ENCODE peak calls at places on chromosomes 4 and X, in seven cellular contexts. I is uterus; M is H9; L is brain microvascular endothelial cell; H is heart left ventricle; C is CD8-positive, alpha-beta T cell; P is body of pancreas. X is an unnamed sample.

GRCh38 chr4:2484993-2485392 is 16.1 kb downstream of the RNF4 start:
- DNase-seq in I (peak; percentile 24), M (no peak), L (no peak), H (peak; percentile 89), C (peak; percentile 53), P (peak; percentile 44), X (peak; percentile 60)

GRCh38 chr4:118682928-118683327 is 2.3 kb upstream of the METTL14 start:
- DNase-seq in I (no peak), M (no peak), L (no peak), H (no peak), C (no peak), P (no peak), X (peak; percentile 50)

GRCh38 chr4:8709729-8710360 is 117.3 kb downstream of the CPZ start:
- DNase-seq in I (peak; percentile 6), M (peak; percentile 26), L (no peak), H (no peak), C (no peak), P (peak; percentile 3), X (peak; percentile 46)

GRCh38 chrX:17435476-17435875 is 60.5 kb downstream of the NHS start:
- DNase-seq in I (no peak), M (no peak), L (no peak), H (no peak), C (no peak), P (no peak), X (no peak)

GRCh38 chr4:18390655-18391369 is 369.3 kb upstream of the LCORL start:
- DNase-seq in I (no peak), M (no peak), L (no peak), H (no peak), C (no peak), P (no peak), X (no peak)

GRCh38 chr4:122003335-122003734 is 51.5 kb upstream of the TRPC3 start:
- DNase-seq in I (no peak), M (peak; percentile 82), L (peak; percentile 22), H (no peak), C (peak; percentile 2), P (no peak), X (peak; percentile 86)

GRCh38 chrX:13721819-13722527 is 12.4 kb downstream of the TRAPPC2 start:
- DNase-seq in I (no peak), M (no peak), L (peak; percentile 25), H (no peak), C (no peak), P (no peak), X (no peak)

GRCh38 chr4:181106410-181106809 is 1136.8 kb upstream of the TENM3 start:
- DNase-seq in I (no peak), M (no peak), L (no peak), H (no peak), C (no peak), P (no peak), X (no peak)

GRCh38 chr4:184444953-184445309 is 29.4 kb downstream of the IRF2 start:
- DNase-seq in I (no peak), M (no peak), L (no peak), H (no peak), C (peak; percentile 11), P (no peak), X (no peak)

GRCh38 chr4:30802622-30803323 is 82.6 kb downstream of the PCDH7 start:
- DNase-seq in I (no peak), M (no peak), L (no peak), H (peak; percentile 23), C (no peak), P (no peak), X (no peak)

GRCh38 chrX:72676465-72676864 is 37.6 kb downstream of the PHKA1 start:
- DNase-seq in I (no peak), M (no peak), L (no peak), H (no peak), C (no peak), P (no peak), X (no peak)

GRCh38 chr4:139214039-139214534 is 37.1 kb upstream of the ELF2 start:
- DNase-seq in I (no peak), M (peak; percentile 81), L (no peak), H (peak; percentile 72), C (no peak), P (peak; percentile 59), X (peak; percentile 81)

GRCh38 chr4:179695175-179695574 is 2252.9 kb upstream of the AGA start:
- DNase-seq in I (no peak), M (no peak), L (peak; percentile 80), H (no peak), C (no peak), P (no peak), X (no peak)

GRCh38 chr4:76204936-76205335 is 8.7 kb downstream of the SCARB2 start:
- DNase-seq in I (no peak), M (no peak), L (no peak), H (no peak), C (no peak), P (no peak), X (no peak)

GRCh38 chrX:76555816-76556215 is 128.3 kb downstream of the MAGEE1 start:
- DNase-seq in I (no peak), M (peak; percentile 51), L (peak; percentile 36), H (no peak), C (no peak), P (no peak), X (peak; percentile 81)

GRCh38 chr4:129526812-129527211 is 430.9 kb downstream of the C4orf33 start:
- DNase-seq in I (no peak), M (no peak), L (no peak), H (no peak), C (no peak), P (no peak), X (no peak)

GRCh38 chr4:162497564-162498167 is 333.9 kb upstream of the FSTL5 start:
- DNase-seq in I (no peak), M (no peak), L (peak; percentile 5), H (no peak), C (no peak), P (no peak), X (no peak)

GRCh38 chrX:72280210-72280882 is 3.3 kb upstream of the RPS4X start:
- DNase-seq in I (no peak), M (no peak), L (no peak), H (no peak), C (no peak), P (no peak), X (no peak)

GRCh38 chrX:119410027-119410819 is 11.1 kb downstream of the SLC25A43 start:
- DNase-seq in I (peak; percentile 58), M (no peak), L (peak; percentile 65), H (no peak), C (no peak), P (peak; percentile 58), X (peak; percentile 55)

GRCh38 chr4:127732623-127733199 is 2.5 kb downstream of the SLC25A31 start:
- DNase-seq in I (no peak), M (no peak), L (peak; percentile 31), H (no peak), C (no peak), P (no peak), X (no peak)

GRCh38 chrX:25020391-25021131 is 4.8 kb upstream of the ARX start:
- DNase-seq in I (no peak), M (peak; percentile 83), L (no peak), H (peak; percentile 17), C (peak; percentile 9), P (no peak), X (peak; percentile 94)
- TF ChIP-seq CTCF in I (no peak), M (peak; percentile 100), L (peak; percentile 67), H (no peak), C (peak; percentile 35), P (peak; percentile 27), X (peak; percentile 100)

DNA sequence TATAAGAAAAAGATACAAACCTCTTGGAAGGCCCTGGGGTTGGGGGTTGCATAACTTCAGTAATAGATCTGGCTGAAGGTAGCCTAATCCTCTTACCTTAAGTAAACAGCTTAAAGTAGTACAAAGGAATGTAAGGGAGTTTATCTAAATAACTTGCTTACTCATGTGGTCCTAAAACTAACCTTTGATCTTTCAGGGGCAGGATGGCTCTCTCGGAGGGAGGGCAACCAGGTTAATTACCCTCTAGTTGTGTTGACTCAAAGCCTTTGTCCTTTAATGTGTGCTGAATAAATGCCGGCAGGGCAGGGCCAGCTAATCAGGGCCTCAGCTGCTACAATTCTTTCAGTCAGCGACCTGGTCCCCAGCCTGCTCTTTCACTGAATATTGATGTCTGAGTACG is 822.0 kb upstream of the SLIT2 start:
- DNase-seq in I (no peak), M (peak; percentile 60), L (no peak), H (no peak), C (no peak), P (no peak), X (peak; percentile 81)
- H3K27me3 ChIP-seq in I (no peaks in the 10 kb centered on the region), M (peaks cover 30% of the 10 kb centered on the region), L (no peaks in the 10 kb centered on the region), H (no peaks in the 10 kb centered on the region), C (no peaks in the 10 kb centered on the region), P (no peaks in the 10 kb centered on the region), X (no peaks in the 10 kb centered on the region)

GRCh38 chr4:10186228-10187214 is 69.9 kb upstream of the WDR1 start:
- DNase-seq in I (no peak), M (no peak), L (no peak), H (no peak), C (no peak), P (no peak), X (no peak)
- TF ChIP-seq CTCF in I (no peak), M (peak; percentile 43), L (peak; percentile 14), H (peak; percentile 5), C (no peak), P (no peak), X (peak; percentile 64)

GRCh38 chr4:1058198-1058996 is 47.0 kb downstream of the FGFRL1 start:
- DNase-seq in I (no peak), M (peak; percentile 26), L (no peak), H (peak; percentile 60), C (no peak), P (no peak), X (peak; percentile 63)
- H3K27me3 ChIP-seq in I (no peaks in the 10 kb centered on the region), M (no peaks in the 10 kb centered on the region), L (peaks cover 47% of the 10 kb centered on the region), H (peaks cover 26% of the 10 kb centered on the region), C (no peaks in the 10 kb centered on the region), P (no peaks in the 10 kb centered on the region), X (peaks cover 87% of the 10 kb centered on the region)

GRCh38 chrX:37690123-37690522 is 4.5 kb downstream of the XK start:
- DNase-seq in I (no peak), M (no peak), L (no peak), H (no peak), C (no peak), P (no peak), X (no peak)

GRCh38 chrX:37686979-37687378 is 1.4 kb downstream of the XK start:
- DNase-seq in I (no peak), M (no peak), L (no peak), H (no peak), C (no peak), P (no peak), X (no peak)

GRCh38 chrX:37697169-37697760 is 11.7 kb downstream of the XK start:
- DNase-seq in I (no peak), M (no peak), L (peak; percentile 50), H (no peak), C (no peak), P (peak; percentile 30), X (no peak)

GRCh38 chrX:37692918-37693317 is 7.3 kb downstream of the XK start:
- DNase-seq in I (no peak), M (no peak), L (no peak), H (no peak), C (no peak), P (no peak), X (no peak)
- TF ChIP-seq CTCF in I (no peak), M (no peak), L (no peak), H (no peak), C (no peak), P (no peak), X (no peak)

DNA sequence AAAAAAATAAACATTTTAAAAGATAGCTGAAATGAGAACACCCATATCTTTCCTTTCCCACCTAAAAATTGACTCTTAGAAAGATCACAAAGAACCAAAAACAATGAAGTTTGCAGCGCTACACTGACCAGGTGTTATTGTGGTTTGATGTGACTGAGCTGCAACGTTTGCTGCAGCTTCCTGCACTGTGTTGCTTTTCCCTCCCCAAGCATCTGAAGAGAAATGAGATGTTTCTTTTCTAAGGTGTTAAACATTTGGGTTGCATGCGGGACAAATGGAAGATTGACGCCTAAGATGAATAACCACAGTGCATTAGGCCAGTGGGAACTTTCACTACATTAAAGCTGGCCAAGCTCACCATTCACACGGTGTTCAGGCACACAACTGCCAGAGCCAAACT is 8.9 kb downstream of the LEF1 start:
- DNase-seq in I (no peak), M (no peak), L (no peak), H (no peak), C (no peak), P (no peak), X (no peak)
- H3K27me3 ChIP-seq in I (no peaks in the 10 kb centered on the region), M (peaks cover 9% of the 10 kb centered on the region), L (no peaks in the 10 kb centered on the region), H (peaks cover 50% of the 10 kb centered on the region), C (no peaks in the 10 kb centered on the region), P (no peaks in the 10 kb centered on the region), X (peaks cover 40% of the 10 kb centered on the region)

X was measured in endodermal cell.